ENCODE peak calls at places on chromosome X, in eight cellular contexts. A, T, J, Q, B, D, C and R are unnamed samples.

GRCh38 chrX:107827852-107828251 is 2.2 kb downstream of the MID2 start:
- DNase-seq in A (no peak), T (no peak), J (no peak), Q (no peak), B (no peak), D (no peak), C (no peak), R (no peak)

GRCh38 chrX:131614241-131614640 is 70.4 kb downstream of the OR13H1 start:
- DNase-seq in A (no peak), T (no peak), J (no peak), Q (no peak), B (no peak), D (no peak), C (no peak), R (peak; percentile 69)

GRCh38 chrX:109487640-109488039 is 5.8 kb upstream of the GUCY2F start:
- DNase-seq in A (no peak), T (no peak), J (peak; percentile 25), Q (no peak), B (no peak), D (peak; percentile 1), C (no peak), R (no peak)

GRCh38 chrX:91108761-91109160 is 325.9 kb upstream of the PABPC5 start:
- DNase-seq in A (no peak), T (no peak), J (no peak), Q (no peak), B (no peak), D (no peak), C (no peak), R (no peak)

GRCh38 chrX:9180623-9181022 is 146.7 kb upstream of the FAM9B start:
- DNase-seq in A (no peak), T (no peak), J (no peak), Q (no peak), B (no peak), D (no peak), C (no peak), R (no peak)

GRCh38 chrX:7946960-7947359 is 19.7 kb upstream of the PNPLA4 start:
- DNase-seq in A (no peak), T (no peak), J (no peak), Q (no peak), B (no peak), D (no peak), C (no peak), R (no peak)

GRCh38 chrX:106952988-106953387 is 32.8 kb downstream of the CLDN2 start:
- DNase-seq in A (peak; percentile 16), T (no peak), J (no peak), Q (no peak), B (peak; percentile 2), D (peak; percentile 2), C (no peak), R (peak; percentile 22)

GRCh38 chrX:129754266-129755024 is 15.7 kb downstream of the XPNPEP2 start:
- DNase-seq in A (no peak), T (no peak), J (no peak), Q (no peak), B (no peak), D (no peak), C (no peak), R (no peak)

GRCh38 chrX:23742174-23742692 is 843 bp downstream of the ACOT9 start:
- DNase-seq in A (peak; percentile 72), T (peak; percentile 27), J (no peak), Q (no peak), B (peak; percentile 25), D (peak; percentile 16), C (peak; percentile 61), R (peak; percentile 90)

GRCh38 chrX:129785160-129785947 is 5.6 kb downstream of the SASH3 start:
- DNase-seq in A (no peak), T (no peak), J (no peak), Q (no peak), B (no peak), D (no peak), C (no peak), R (no peak)

GRCh38 chrX:9746148-9746880 is 19.3 kb downstream of the GPR143 start:
- DNase-seq in A (peak; percentile 69), T (no peak), J (no peak), Q (no peak), B (no peak), D (no peak), C (no peak), R (peak; percentile 87)

GRCh38 chrX:3169421-3169820 is 128.2 kb downstream of the ARSF start:
- DNase-seq in A (no peak), T (no peak), J (no peak), Q (no peak), B (no peak), D (no peak), C (no peak), R (peak; percentile 50)

GRCh38 chrX:30570505-30570904 is 7.1 kb downstream of the TASL start:
- DNase-seq in A (no peak), T (no peak), J (peak; percentile 33), Q (no peak), B (peak; percentile 0), D (no peak), C (no peak), R (peak; percentile 29)

GRCh38 chrX:68634649-68635227 is 12.7 kb upstream of the STARD8 start:
- DNase-seq in A (no peak), T (no peak), J (no peak), Q (no peak), B (no peak), D (no peak), C (no peak), R (no peak)

GRCh38 chrX:30787012-30787411 is 102.0 kb downstream of the TAB3 start:
- DNase-seq in A (no peak), T (no peak), J (no peak), Q (no peak), B (no peak), D (no peak), C (no peak), R (no peak)

GRCh38 chrX:150983526-150984163 is 510 bp downstream of the HMGB3 start:
- DNase-seq in A (no peak), T (no peak), J (peak; percentile 7), Q (no peak), B (no peak), D (peak; percentile 8), C (no peak), R (no peak)

GRCh38 chrX:34638116-34638515 is 19.0 kb downstream of the TMEM47 start:
- DNase-seq in A (peak; percentile 15), T (no peak), J (no peak), Q (no peak), B (peak; percentile 1), D (no peak), C (no peak), R (peak; percentile 49)

GRCh38 chrX:17931855-17932254 is 70.8 kb upstream of the RAI2 start:
- DNase-seq in A (no peak), T (no peak), J (no peak), Q (no peak), B (no peak), D (no peak), C (no peak), R (no peak)

GRCh38 chrX:23820235-23820782 is 37.3 kb downstream of the SAT1 start:
- DNase-seq in A (peak; percentile 44), T (no peak), J (no peak), Q (no peak), B (no peak), D (no peak), C (no peak), R (peak; percentile 83)

GRCh38 chrX:102129473-102129872 is 4.0 kb downstream of the TCEAL2 start:
- DNase-seq in A (no peak), T (no peak), J (no peak), Q (no peak), B (peak; percentile 36), D (no peak), C (no peak), R (peak; percentile 17)

GRCh38 chrX:79366888-79367749 is at the start of gene ITM2A:
- DNase-seq in A (no peak), T (peak; percentile 34), J (peak; percentile 25), Q (no peak), B (no peak), D (no peak), C (peak; percentile 63), R (no peak)

GRCh38 chrX:87583679-87584078 is 66.1 kb downstream of the KLHL4 start:
- DNase-seq in A (peak; percentile 3), T (no peak), J (no peak), Q (no peak), B (no peak), D (no peak), C (no peak), R (no peak)

GRCh38 chrX:151713859-151714258 is 2.0 kb upstream of the FATE1 start:
- DNase-seq in A (peak; percentile 6), T (no peak), J (no peak), Q (peak; percentile 5), B (peak; percentile 44), D (peak; percentile 16), C (no peak), R (peak; percentile 53)

GRCh38 chrX:47523713-47524166 is 37.3 kb upstream of the ARAF start:
- DNase-seq in A (no peak), T (no peak), J (no peak), Q (no peak), B (no peak), D (no peak), C (no peak), R (no peak)